ENCODE peak calls at places on chromosomes 1 and 21, in six cellular contexts. X is GM12891, W is endothelial cell of umbilical vein, G is HCT116, B is ovary, R is A549. A is an unnamed sample.
A peak's percentile ranks its signal among the peaks of the same experiment; 100 is the strongest.

GRCh38 chr1:181152892-181153633 is 64.6 kb downstream of the IER5 start:
- DNase-seq in G (no peak), B (peak; percentile 84), R (no peak), X (no peak), W (peak; percentile 98), A (no peak)

GRCh38 chr1:151838491-151839412 is 868 bp downstream of the C2CD4D start:
- DNase-seq in G (no peak), X (no peak), B (no peak), W (no peak), R (no peak), A (no peak)

GRCh38 chr1:24726741-24727140 is 18.5 kb upstream of the CLIC4 start:
- DNase-seq in X (no peak), W (no peak), G (no peak), B (no peak), R (no peak), A (no peak)

GRCh38 chr1:18716112-18716784 is 85.6 kb downstream of the PAX7 start:
- DNase-seq in R (no peak), B (no peak), W (no peak), X (no peak), G (no peak), A (no peak)

GRCh38 chr21:39007532-39007931 is 175.7 kb downstream of the PSMG1 start:
- DNase-seq in R (no peak), X (no peak), W (no peak), G (no peak), B (no peak), A (no peak)

GRCh38 chr1:56533621-56534020 is 45.7 kb downstream of the PLPP3 start:
- DNase-seq in G (no peak), X (no peak), W (no peak), B (no peak), R (no peak), A (no peak)

GRCh38 chr21:26597981-26598380 is 24.9 kb upstream of the CYYR1 start:
- DNase-seq in R (no peak), W (no peak), B (no peak), X (no peak), G (no peak), A (no peak)

GRCh38 chr1:39269791-39270342 is 65.4 kb downstream of the MACF1 start:
- DNase-seq in W (no peak), X (no peak), B (no peak), R (peak; percentile 16), G (no peak), A (no peak)

GRCh38 chr21:18725653-18726052 is 322.1 kb upstream of the TMPRSS15 start:
- DNase-seq in B (no peak), G (no peak), R (no peak), X (no peak), W (no peak), A (no peak)

GRCh38 chr1:59570524-59570923 is 244.2 kb upstream of the HOOK1 start:
- DNase-seq in X (no peak), W (peak; percentile 80), G (no peak), R (no peak), B (no peak), A (no peak)

GRCh38 chr1:6245086-6245868 is 1.3 kb downstream of the HES3 start:
- DNase-seq in W (peak; percentile 66), R (peak; percentile 78), B (peak; percentile 82), G (peak; percentile 57), X (peak; percentile 93), A (peak; percentile 87)

GRCh38 chr21:33908760-33909159 is 6.8 kb downstream of the ATP5PO start:
- DNase-seq in X (no peak), G (no peak), B (no peak), W (no peak), R (no peak), A (no peak)

GRCh38 chr1:31010081-31010989 is 55.2 kb downstream of the PUM1 start:
- DNase-seq in X (no peak), W (no peak), G (no peak), B (no peak), R (no peak), A (no peak)

GRCh38 chr1:98793136-98793535 is 131.6 kb downstream of the SNX7 start:
- DNase-seq in B (no peak), X (no peak), W (no peak), G (no peak), R (no peak), A (no peak)

GRCh38 chr1:37995773-37996379 is 6.1 kb upstream of the SF3A3 start:
- DNase-seq in G (no peak), B (peak; percentile 84), W (no peak), R (no peak), X (no peak), A (no peak)

GRCh38 chr1:223031690-223032601 is 111.1 kb downstream of the TLR5 start:
- DNase-seq in R (peak; percentile 10), X (no peak), W (no peak), G (no peak), B (no peak), A (peak; percentile 60)

GRCh38 chr1:221961532-221962292 is 219.8 kb upstream of the DUSP10 start:
- DNase-seq in X (no peak), G (peak; percentile 44), R (peak; percentile 19), B (no peak), W (no peak), A (peak; percentile 46)

GRCh38 chr1:182244451-182244850 is 147.1 kb downstream of the GLUL start:
- DNase-seq in R (no peak), W (no peak), X (no peak), G (no peak), B (no peak), A (no peak)

GRCh38 chr1:23779826-23780371 is 1.7 kb downstream of the PITHD1 start:
- DNase-seq in B (no peak), G (no peak), W (peak; percentile 24), X (no peak), R (peak; percentile 36), A (no peak)

GRCh38 chr1:204494281-204495077 is at the start of gene PIK3C2B:
- DNase-seq in X (peak; percentile 87), G (peak; percentile 52), W (peak; percentile 88), B (peak; percentile 68), R (peak; percentile 85), A (peak; percentile 86)
- TF ChIP-seq POLR2A in X (peak; percentile 58), G (peak; percentile 68), W (peak; percentile 82), B (peak; percentile 9), R (peak; percentile 93), A (peak; percentile 76)

DNA sequence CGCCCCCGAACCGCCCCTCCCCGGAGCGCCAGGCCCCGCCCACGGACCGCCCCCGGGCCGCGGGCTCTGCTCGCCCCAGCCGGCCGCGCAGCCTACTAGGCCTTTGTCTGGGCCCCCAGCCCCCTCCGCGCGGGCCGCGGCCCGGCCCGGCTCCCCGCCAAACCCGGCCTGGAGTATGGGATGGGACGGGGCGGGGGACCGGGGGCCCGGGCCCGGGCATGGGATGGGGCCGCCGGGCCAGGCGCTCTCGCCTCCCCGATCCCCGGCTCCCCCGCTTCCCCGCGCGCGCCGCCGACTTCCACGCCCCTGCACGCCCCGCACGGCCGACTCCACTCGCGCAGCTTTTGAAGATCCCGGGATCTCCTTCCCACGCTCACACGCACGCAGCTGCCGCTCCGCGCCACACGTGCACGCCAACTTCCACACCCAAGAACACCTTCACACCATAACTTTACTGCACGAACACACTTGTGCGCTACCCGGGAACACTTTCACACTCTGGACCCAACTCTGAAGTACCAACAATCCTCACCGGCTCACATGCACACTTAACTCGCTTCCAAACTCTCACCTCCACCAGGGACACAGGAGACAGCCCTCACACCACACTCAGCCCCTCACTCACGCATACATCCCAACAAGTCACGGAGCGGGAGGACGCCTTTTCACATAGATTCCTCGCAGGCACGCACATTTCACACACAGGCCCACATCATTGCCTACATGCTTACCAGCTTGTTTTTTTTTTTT is 437 bp upstream of the HSPG2 start:
- DNase-seq in B (peak; percentile 93), R (peak; percentile 74), X (peak; percentile 85), G (peak; percentile 60), W (peak; percentile 82), A (no peak)
- TF ChIP-seq POLR2A in B (peak; percentile 38), R (no peak), X (no peak), G (no peak), W (no peak), A (no peak)

GRCh38 chr1:235326719-235327558 is 1.0 kb downstream of the ARID4B start:
- DNase-seq in B (peak; percentile 62), X (peak; percentile 22), R (peak; percentile 28), W (peak; percentile 63), G (no peak), A (peak; percentile 12)

GRCh38 chr1:235327559-235328270 is at the start of gene ARID4B:
- DNase-seq in B (peak; percentile 91), G (no peak), W (no peak), X (peak; percentile 65), R (no peak), A (peak; percentile 85)

GRCh38 chr1:235329139-235329808 is 904 bp downstream of the GGPS1 start:
- DNase-seq in R (peak; percentile 50), W (no peak), B (peak; percentile 32), G (no peak), X (no peak), A (no peak)

GRCh38 chr1:235330918-235331285 is 2.5 kb downstream of the GGPS1 start:
- DNase-seq in X (no peak), B (no peak), R (no peak), W (no peak), G (no peak), A (no peak)

DNA sequence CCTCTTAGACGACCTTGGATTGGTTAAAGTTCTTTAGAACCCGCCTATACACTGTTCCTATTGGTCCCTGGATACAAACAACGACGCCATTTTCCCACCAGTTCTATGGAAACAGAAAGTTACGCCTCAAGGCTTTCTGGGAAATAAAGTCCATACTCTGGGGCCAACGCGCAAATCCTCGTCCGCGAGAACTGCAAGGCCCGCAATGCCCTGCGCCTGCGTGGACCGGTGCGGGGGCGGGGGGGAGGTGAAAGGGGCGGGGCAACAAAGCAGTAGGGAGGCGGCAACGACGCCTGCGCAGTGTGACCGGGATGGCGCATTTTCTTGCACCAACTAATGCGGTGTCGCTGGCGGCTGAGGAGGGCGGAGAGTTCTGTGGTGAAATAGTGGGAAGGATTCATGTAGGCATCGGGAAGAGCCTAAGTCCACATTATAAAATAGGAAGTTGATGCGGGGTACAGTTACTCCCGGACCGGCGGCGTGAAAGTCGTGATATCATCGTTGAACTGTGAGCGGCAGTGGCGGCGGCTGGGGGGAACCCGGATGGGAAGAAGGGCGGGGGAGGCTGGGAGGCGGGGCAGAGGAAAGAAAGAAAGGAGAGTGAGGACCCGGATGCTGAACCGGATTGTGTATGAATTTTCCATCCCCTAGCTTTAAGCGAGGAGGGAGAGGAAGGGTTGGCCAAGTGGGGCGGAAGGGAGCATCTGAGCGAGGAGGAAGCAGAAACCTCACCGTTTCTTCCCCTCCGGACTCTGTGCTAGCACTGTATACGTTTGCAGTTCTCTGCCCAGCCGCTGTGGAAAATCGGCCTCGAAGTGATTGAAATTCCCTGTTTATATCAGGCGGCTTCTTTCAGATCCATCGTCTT is at the start of gene GGPS1:
- DNase-seq in X (peak; percentile 56), B (peak; percentile 98), G (peak; percentile 100), R (peak; percentile 100), W (peak; percentile 100), A (peak; percentile 83)
- TF ChIP-seq POLR2A in X (peak; percentile 83), B (peak; percentile 98), G (peak; percentile 94), R (peak; percentile 78), W (peak; percentile 96), A (peak; percentile 93)

GRCh38 chr21:15728046-15728445 is 1.7 kb upstream of the USP25 start:
- DNase-seq in R (no peak), G (no peak), W (no peak), B (no peak), X (no peak), A (no peak)

GRCh38 chr21:15729346-15729673 is 472 bp upstream of the USP25 start:
- DNase-seq in R (no peak), G (no peak), W (peak; percentile 54), X (no peak), B (no peak), A (no peak)

GRCh38 chr21:15730484-15731242 is 881 bp downstream of the USP25 start:
- DNase-seq in B (peak; percentile 50), W (peak; percentile 56), G (no peak), R (no peak), X (no peak), A (no peak)

GRCh38 chr21:15731243-15731613 is 1.4 kb downstream of the USP25 start:
- DNase-seq in W (peak; percentile 44), G (no peak), B (no peak), X (no peak), R (no peak), A (peak; percentile 25)

GRCh38 chr21:15729674-15730483 is at the start of gene USP25:
- DNase-seq in G (peak; percentile 43), X (peak; percentile 80), W (peak; percentile 75), R (peak; percentile 80), B (peak; percentile 94), A (peak; percentile 87)
- TF ChIP-seq POLR2A in G (peak; percentile 78), X (no peak), W (peak; percentile 82), R (peak; percentile 89), B (peak; percentile 61), A (peak; percentile 99)

A was measured in H54.